ENCODE peak calls at places on chromosome 13, in four cellular contexts. C, V, D and K are unnamed samples.

GRCh38 chr13:103066991-103067390 is 774 bp upstream of the SLC10A2 start:
- DNase-seq in C (no peak), V (no peak), D (no peak), K (no peak)

GRCh38 chr13:47680752-47681151 is 320.3 kb downstream of the SUCLA2 start:
- DNase-seq in C (no peak), V (no peak), D (peak), K (no peak)

GRCh38 chr13:110924639-110924934 is 9.7 kb upstream of the ANKRD10 start:
- DNase-seq in C (no peak), V (no peak), D (no peak), K (no peak)

GRCh38 chr13:96081888-96082287 is 8.0 kb upstream of the HS6ST3 start:
- DNase-seq in C (no peak), V (no peak), D (no peak), K (no peak)

GRCh38 chr13:72097568-72097967 is 230.6 kb upstream of the DACH1 start:
- DNase-seq in C (no peak), V (no peak), D (no peak), K (no peak)

GRCh38 chr13:91623151-91623550 is 224.7 kb downstream of the GPC5 start:
- DNase-seq in C (no peak), V (no peak), D (no peak), K (no peak)

GRCh38 chr13:107866007-107866665 is 349.2 kb downstream of the LIG4 start:
- DNase-seq in C (no peak), V (no peak), D (peak), K (peak)

GRCh38 chr13:86155756-86156155 is 356.5 kb upstream of the SLITRK6 start:
- DNase-seq in C (no peak), V (no peak), D (no peak), K (no peak)

GRCh38 chr13:60016229-60016628 is 147.5 kb downstream of the DIAPH3 start:
- DNase-seq in C (no peak), V (no peak), D (no peak), K (no peak)

GRCh38 chr13:46839399-46839798 is 42.4 kb upstream of the ESD start:
- DNase-seq in C (no peak), V (no peak), D (no peak), K (no peak)